ENCODE peak calls at places on chromosomes 2 and 18, in eight cellular contexts. Y is cardiac muscle cell, K is T follicular helper cell, E is B cell, G is cardiac fibroblast, A is T-helper 2 cell, J is COLO829, W is Caki2. U is an unnamed sample.

GRCh38 chr18:49224130-49224529 is 236.3 kb downstream of the DYM start:
- DNase-seq in A (no peak), J (no peak), E (no peak), W (no peak), Y (no peak), G (no peak), K (no peak), U (no peak)

GRCh38 chr2:121019073-121019472 is 265.9 kb downstream of the TFCP2L1 start:
- DNase-seq in K (no peak), J (no peak), E (no peak), G (peak), Y (peak), A (no peak), W (no peak), U (peak)

GRCh38 chr18:78612318-78612717 is 367.3 kb upstream of the SALL3 start:
- DNase-seq in E (no peak), Y (no peak), G (no peak), J (no peak), K (no peak), W (no peak), A (no peak), U (no peak)

GRCh38 chr2:9275399-9275798 is 68.8 kb downstream of the ASAP2 start:
- DNase-seq in E (no peak), W (no peak), G (no peak), J (no peak), Y (no peak), K (no peak), A (no peak), U (no peak)

GRCh38 chr18:42545825-42546224 is 569.7 kb downstream of the RIT2 start:
- DNase-seq in W (peak), Y (peak), K (no peak), G (peak), A (no peak), E (no peak), J (peak), U (no peak)

GRCh38 chr2:119264781-119265692 is 41.4 kb downstream of the STEAP3 start:
- DNase-seq in Y (peak), A (no peak), K (no peak), J (peak), E (peak), G (peak), W (peak), U (no peak)

GRCh38 chr2:7377861-7378569 is 460.8 kb downstream of the RNF144A start:
- DNase-seq in E (no peak), W (no peak), A (no peak), J (no peak), G (no peak), Y (no peak), K (no peak), U (no peak)

GRCh38 chr18:12652861-12653401 is 5.0 kb downstream of the SPIRE1 start:
- DNase-seq in J (no peak), A (no peak), K (no peak), Y (peak), E (no peak), G (peak), W (peak), U (no peak)

GRCh38 chr2:219509780-219510511 is 4.3 kb upstream of the ASIC4 start:
- DNase-seq in K (peak), G (peak), E (peak), W (peak), A (peak), J (no peak), Y (peak), U (peak)

GRCh38 chr2:233354500-233354924 is 218 bp downstream of the DGKD start:
- DNase-seq in J (no peak), G (no peak), Y (no peak), K (no peak), A (no peak), E (no peak), W (no peak), U (no peak)

GRCh38 chr18:58143391-58143790 is 99.4 kb downstream of the NEDD4L start:
- DNase-seq in E (no peak), Y (peak), K (no peak), G (peak), W (no peak), J (peak), A (no peak), U (no peak)

GRCh38 chr18:11955299-11956029 is 25.8 kb upstream of the IMPA2 start:
- DNase-seq in G (peak), A (no peak), Y (peak), W (peak), K (no peak), E (no peak), J (no peak), U (peak)

GRCh38 chr2:208872591-208872990 is 466.0 kb downstream of the PTH2R start:
- DNase-seq in E (no peak), K (no peak), G (no peak), Y (no peak), A (no peak), J (peak), W (no peak), U (no peak)

GRCh38 chr18:76259726-76260125 is 235.3 kb downstream of the ZNF516 start:
- DNase-seq in K (no peak), Y (no peak), W (no peak), J (no peak), G (no peak), E (no peak), A (no peak), U (no peak)

GRCh38 chr18:51068111-51068510 is 38.1 kb downstream of the SMAD4 start:
- DNase-seq in W (no peak), Y (peak), J (no peak), K (no peak), G (peak), A (no peak), E (no peak), U (no peak)

GRCh38 chr18:8030201-8030600 is 463.1 kb downstream of the PTPRM start:
- DNase-seq in A (no peak), K (no peak), J (no peak), Y (no peak), W (no peak), G (no peak), E (no peak), U (no peak)

GRCh38 chr2:191012845-191013616 is 940 bp downstream of the STAT1 start:
- DNase-seq in Y (peak), E (no peak), W (no peak), A (no peak), K (no peak), G (peak), J (no peak), U (no peak)

GRCh38 chr2:221134718-221135117 is 437.4 kb downstream of the EPHA4 start:
- DNase-seq in W (no peak), E (no peak), K (no peak), J (no peak), G (no peak), A (no peak), Y (no peak), U (no peak)

GRCh38 chr2:27241761-27242613 is 20.9 kb downstream of the SLC30A3 start:
- DNase-seq in W (no peak), K (no peak), E (no peak), G (no peak), Y (no peak), J (no peak), A (no peak), U (no peak)

GRCh38 chr2:137007905-137008399 is 242.6 kb downstream of the THSD7B start:
- DNase-seq in E (no peak), A (no peak), J (no peak), G (no peak), Y (no peak), W (no peak), K (no peak), U (no peak)

GRCh38 chr2:8107162-8107561 is 574.7 kb upstream of the ID2 start:
- DNase-seq in G (no peak), K (no peak), Y (no peak), A (no peak), J (no peak), W (no peak), E (no peak), U (no peak)

GRCh38 chr18:13267517-13267916 is 49.0 kb downstream of the LDLRAD4 start:
- DNase-seq in W (no peak), E (no peak), K (no peak), G (no peak), J (no peak), Y (no peak), A (no peak), U (no peak)

GRCh38 chr2:191757256-191757655 is 79.3 kb downstream of the NABP1 start:
- DNase-seq in Y (no peak), G (no peak), W (no peak), E (no peak), J (no peak), A (no peak), K (no peak), U (no peak)

GRCh38 chr2:62931536-62931935 is 119.1 kb upstream of the OTX1 start:
- DNase-seq in E (no peak), A (no peak), G (peak), Y (no peak), W (no peak), K (no peak), J (no peak), U (no peak)

GRCh38 chr2:162826901-162827300 is 11.7 kb downstream of the KCNH7 start:
- DNase-seq in K (no peak), G (peak), E (no peak), Y (no peak), W (no peak), A (no peak), J (no peak), U (no peak)

GRCh38 chr2:168156661-168157060 is 90.7 kb downstream of the STK39 start:
- DNase-seq in Y (peak), J (no peak), G (peak), A (no peak), E (no peak), K (no peak), W (no peak), U (no peak)

GRCh38 chr2:62441421-62441820 is 64.6 kb downstream of the TMEM17 start:
- DNase-seq in K (no peak), G (no peak), J (no peak), A (no peak), Y (no peak), W (no peak), E (no peak), U (no peak)

GRCh38 chr18:48933578-48934399 is 17.0 kb downstream of the SMAD7 start:
- DNase-seq in W (no peak), G (no peak), E (no peak), A (no peak), Y (no peak), K (no peak), J (no peak), U (peak)

GRCh38 chr18:22650247-22650646 is 232.5 kb upstream of the CTAGE1 start:
- DNase-seq in E (no peak), G (peak), Y (peak), A (no peak), J (no peak), K (no peak), W (no peak), U (no peak)

GRCh38 chr2:8994386-8994785 is 9.1 kb downstream of the MBOAT2 start:
- DNase-seq in E (no peak), A (no peak), K (no peak), J (no peak), Y (no peak), W (no peak), G (no peak), U (no peak)

GRCh38 chr2:146392191-146392590 is 1452.6 kb upstream of the ACVR2A start:
- DNase-seq in Y (no peak), E (no peak), J (no peak), G (no peak), A (no peak), K (no peak), W (no peak), U (no peak)

GRCh38 chr2:83567551-83567950 is 891.5 kb downstream of the SUCLG1 start:
- DNase-seq in J (no peak), G (no peak), Y (no peak), K (no peak), E (no peak), A (no peak), W (no peak), U (no peak)

GRCh38 chr2:147051814-147052213 is 793.0 kb upstream of the ACVR2A start:
- DNase-seq in W (no peak), G (no peak), E (no peak), Y (no peak), K (no peak), J (no peak), A (no peak), U (no peak)

GRCh38 chr2:88831071-88831791 is 139.8 kb downstream of the RPIA start:
- DNase-seq in E (no peak), K (no peak), W (no peak), G (peak), Y (no peak), A (no peak), J (no peak), U (no peak)

U was measured in nucleus accumbens.